ENCODE peak calls at places on chromosome 5, in nine cellular contexts. One of them, this sample, is unnamed.
A peak's percentile ranks its signal among the peaks of the same experiment; 100 is the strongest.

GRCh38 chr5:132475531-132475930 is 15.0 kb downstream of the IRF1 start:
- DNase-seq in fibroblast of the aortic adventitia: no peak
- DNase-seq in GM23248: no peak
- DNase-seq in dorsolateral prefrontal cortex: peak; percentile 44
- DNase-seq in left ventricle myocardium inferior: no peak
- DNase-seq in fibroblast of mammary gland: no peak
- DNase-seq in transverse colon: peak; percentile 14
- DNase-seq in adipocyte: no peak
- DNase-seq in neural progenitor cell: no peak
- DNase-seq in this sample: no peak

GRCh38 chr5:139379626-139380449 is 3.3 kb downstream of the SLC23A1 start:
- DNase-seq in fibroblast of the aortic adventitia: no peak
- DNase-seq in left ventricle myocardium inferior: no peak
- DNase-seq in fibroblast of mammary gland: no peak
- DNase-seq in neural progenitor cell: no peak
- DNase-seq in adipocyte: no peak
- DNase-seq in transverse colon: no peak
- DNase-seq in dorsolateral prefrontal cortex: no peak
- DNase-seq in GM23248: no peak
- DNase-seq in this sample: no peak

GRCh38 chr5:453725-454481 is 10.9 kb downstream of the EXOC3 start:
- DNase-seq in transverse colon: peak; percentile 6
- DNase-seq in fibroblast of the aortic adventitia: no peak
- DNase-seq in adipocyte: no peak
- DNase-seq in dorsolateral prefrontal cortex: no peak
- DNase-seq in neural progenitor cell: no peak
- DNase-seq in left ventricle myocardium inferior: peak; percentile 11
- DNase-seq in GM23248: no peak
- DNase-seq in fibroblast of mammary gland: no peak
- DNase-seq in this sample: no peak

GRCh38 chr5:176693477-176693851 is 46.2 kb downstream of the TSPAN17 start:
- DNase-seq in fibroblast of mammary gland: no peak
- DNase-seq in neural progenitor cell: no peak
- DNase-seq in adipocyte: no peak
- DNase-seq in transverse colon: peak; percentile 48
- DNase-seq in left ventricle myocardium inferior: no peak
- DNase-seq in dorsolateral prefrontal cortex: no peak
- DNase-seq in fibroblast of the aortic adventitia: no peak
- DNase-seq in GM23248: no peak
- DNase-seq in this sample: no peak

GRCh38 chr5:51651476-51651875 is 268.2 kb downstream of the ISL1 start:
- DNase-seq in neural progenitor cell: no peak
- DNase-seq in GM23248: no peak
- DNase-seq in left ventricle myocardium inferior: no peak
- DNase-seq in adipocyte: no peak
- DNase-seq in transverse colon: no peak
- DNase-seq in dorsolateral prefrontal cortex: no peak
- DNase-seq in fibroblast of the aortic adventitia: no peak
- DNase-seq in fibroblast of mammary gland: no peak
- DNase-seq in this sample: peak; percentile 2

GRCh38 chr5:8391916-8392315 is 523.0 kb downstream of the MTRR start:
- DNase-seq in fibroblast of mammary gland: no peak
- DNase-seq in left ventricle myocardium inferior: no peak
- DNase-seq in neural progenitor cell: no peak
- DNase-seq in dorsolateral prefrontal cortex: no peak
- DNase-seq in fibroblast of the aortic adventitia: no peak
- DNase-seq in GM23248: no peak
- DNase-seq in adipocyte: no peak
- DNase-seq in transverse colon: no peak
- DNase-seq in this sample: no peak

GRCh38 chr5:157387683-157388093 is 72.3 kb upstream of the NIPAL4 start:
- DNase-seq in dorsolateral prefrontal cortex: no peak
- DNase-seq in fibroblast of the aortic adventitia: peak; percentile 97
- DNase-seq in left ventricle myocardium inferior: no peak
- DNase-seq in fibroblast of mammary gland: peak; percentile 96
- DNase-seq in GM23248: peak; percentile 90
- DNase-seq in neural progenitor cell: no peak
- DNase-seq in transverse colon: no peak
- DNase-seq in adipocyte: peak; percentile 91
- DNase-seq in this sample: peak; percentile 87

GRCh38 chr5:141356133-141356532 is 1.3 kb downstream of the PCDHGA4 start:
- DNase-seq in fibroblast of mammary gland: no peak
- DNase-seq in neural progenitor cell: no peak
- DNase-seq in adipocyte: no peak
- DNase-seq in GM23248: no peak
- DNase-seq in left ventricle myocardium inferior: no peak
- DNase-seq in transverse colon: no peak
- DNase-seq in dorsolateral prefrontal cortex: no peak
- DNase-seq in fibroblast of the aortic adventitia: no peak
- DNase-seq in this sample: no peak

GRCh38 chr5:91373600-91373999 is 9.5 kb downstream of the ARRDC3 start:
- DNase-seq in dorsolateral prefrontal cortex: no peak
- DNase-seq in fibroblast of the aortic adventitia: peak; percentile 13
- DNase-seq in neural progenitor cell: no peak
- DNase-seq in fibroblast of mammary gland: no peak
- DNase-seq in transverse colon: no peak
- DNase-seq in adipocyte: no peak
- DNase-seq in left ventricle myocardium inferior: no peak
- DNase-seq in GM23248: no peak
- DNase-seq in this sample: no peak

GRCh38 chr5:138372225-138372624 is 19.7 kb downstream of the KDM3B start:
- DNase-seq in GM23248: no peak
- DNase-seq in adipocyte: no peak
- DNase-seq in left ventricle myocardium inferior: no peak
- DNase-seq in transverse colon: no peak
- DNase-seq in fibroblast of mammary gland: no peak
- DNase-seq in neural progenitor cell: no peak
- DNase-seq in dorsolateral prefrontal cortex: no peak
- DNase-seq in fibroblast of the aortic adventitia: no peak
- DNase-seq in this sample: no peak

GRCh38 chr5:130520211-130520610 is 615.9 kb downstream of the CHSY3 start:
- DNase-seq in dorsolateral prefrontal cortex: no peak
- DNase-seq in neural progenitor cell: peak; percentile 3
- DNase-seq in transverse colon: no peak
- DNase-seq in fibroblast of mammary gland: peak; percentile 22
- DNase-seq in adipocyte: peak; percentile 40
- DNase-seq in left ventricle myocardium inferior: no peak
- DNase-seq in GM23248: no peak
- DNase-seq in fibroblast of the aortic adventitia: no peak
- DNase-seq in this sample: no peak

DNA sequence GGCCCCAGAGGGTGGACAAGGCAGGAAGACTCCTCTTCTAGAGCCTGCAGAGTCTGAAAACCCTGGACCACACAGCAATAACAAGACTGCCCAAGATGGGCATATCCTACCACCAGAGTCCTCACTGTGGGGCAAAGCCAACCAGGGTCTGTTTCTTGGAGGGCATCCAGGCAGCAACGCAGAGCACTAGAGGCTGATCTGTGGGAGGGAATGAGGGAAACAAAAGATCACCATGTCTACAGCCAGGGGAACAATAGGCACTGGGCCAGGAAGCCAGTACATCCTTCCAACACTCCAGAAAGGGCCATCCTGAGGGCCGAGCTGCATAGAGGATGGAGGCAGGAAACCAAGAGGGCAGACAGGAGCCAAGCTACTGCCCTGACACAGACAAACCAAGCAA is 416.0 kb upstream of the IRX4 start:
- DNase-seq in neural progenitor cell: peak; percentile 20
- DNase-seq in left ventricle myocardium inferior: no peak
- DNase-seq in GM23248: no peak
- DNase-seq in dorsolateral prefrontal cortex: no peak
- DNase-seq in adipocyte: no peak
- DNase-seq in transverse colon: no peak
- DNase-seq in fibroblast of the aortic adventitia: no peak
- DNase-seq in fibroblast of mammary gland: no peak
- DNase-seq in this sample: no peak
- H3K4me3 ChIP-seq in neural progenitor cell: no peak overlapping the region
- H3K4me3 ChIP-seq in left ventricle myocardium inferior: no peak overlapping the region
- H3K4me3 ChIP-seq in GM23248: no peak overlapping the region
- H3K4me3 ChIP-seq in dorsolateral prefrontal cortex: no peak overlapping the region
- H3K4me3 ChIP-seq in adipocyte: no peak overlapping the region
- H3K4me3 ChIP-seq in transverse colon: no peak overlapping the region
- H3K4me3 ChIP-seq in fibroblast of the aortic adventitia: no peak overlapping the region
- H3K4me3 ChIP-seq in fibroblast of mammary gland: no peak overlapping the region
- H3K4me3 ChIP-seq in this sample: no peak overlapping the region

DNA sequence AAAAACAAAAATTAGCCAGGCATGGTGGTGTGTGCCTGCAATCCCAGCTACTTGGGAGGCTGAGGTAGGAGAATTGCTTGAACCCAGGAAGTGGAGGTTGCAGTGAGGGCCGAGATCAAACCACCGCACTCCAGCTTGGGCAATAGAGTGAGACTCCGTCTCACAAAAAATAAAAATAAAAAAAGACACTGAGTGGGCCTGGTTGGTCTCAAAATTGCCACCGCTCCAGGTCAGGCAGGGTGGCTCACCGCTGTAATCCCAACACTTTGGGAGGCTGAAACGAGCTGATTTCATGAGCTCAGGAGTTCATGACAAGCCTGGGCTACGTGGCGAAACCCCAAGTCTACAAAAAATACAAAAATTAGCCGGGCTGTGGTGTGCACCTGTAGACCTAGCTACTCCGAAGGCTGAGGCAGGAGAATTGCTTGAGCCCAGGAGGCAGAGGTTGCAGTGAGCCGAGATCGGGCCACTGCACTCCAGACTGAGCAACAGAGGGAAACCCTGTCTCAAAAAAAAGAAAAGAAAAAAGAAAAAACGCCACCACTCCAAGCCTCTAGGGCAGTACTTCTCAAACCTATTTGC is 1.8 kb downstream of the STK10 start:
- DNase-seq in left ventricle myocardium inferior: no peak
- DNase-seq in neural progenitor cell: no peak
- DNase-seq in fibroblast of mammary gland: no peak
- DNase-seq in transverse colon: no peak
- DNase-seq in adipocyte: no peak
- DNase-seq in fibroblast of the aortic adventitia: no peak
- DNase-seq in GM23248: no peak
- DNase-seq in dorsolateral prefrontal cortex: no peak
- DNase-seq in this sample: no peak
- H3K4me3 ChIP-seq in left ventricle myocardium inferior: peak overlapping the region; percentile 88
- H3K4me3 ChIP-seq in neural progenitor cell: no peak overlapping the region
- H3K4me3 ChIP-seq in fibroblast of mammary gland: peak overlapping the region; percentile 94
- H3K4me3 ChIP-seq in transverse colon: peak overlapping the region; percentile 86
- H3K4me3 ChIP-seq in adipocyte: peak overlapping the region; percentile 92
- H3K4me3 ChIP-seq in fibroblast of the aortic adventitia: peak overlapping the region; percentile 93
- H3K4me3 ChIP-seq in GM23248: peak overlapping the region; percentile 98
- H3K4me3 ChIP-seq in dorsolateral prefrontal cortex: no peak overlapping the region
- H3K4me3 ChIP-seq in this sample: no peak overlapping the region

GRCh38 chr5:179166171-179166885 is 106.2 kb downstream of the ZNF354C start:
- DNase-seq in transverse colon: no peak
- DNase-seq in fibroblast of the aortic adventitia: no peak
- DNase-seq in fibroblast of mammary gland: no peak
- DNase-seq in GM23248: no peak
- DNase-seq in adipocyte: no peak
- DNase-seq in neural progenitor cell: no peak
- DNase-seq in dorsolateral prefrontal cortex: no peak
- DNase-seq in left ventricle myocardium inferior: no peak
- DNase-seq in this sample: peak; percentile 2
- H3K4me3 ChIP-seq in transverse colon: no peak overlapping the region
- H3K4me3 ChIP-seq in fibroblast of the aortic adventitia: no peak overlapping the region
- H3K4me3 ChIP-seq in fibroblast of mammary gland: no peak overlapping the region
- H3K4me3 ChIP-seq in GM23248: no peak overlapping the region
- H3K4me3 ChIP-seq in adipocyte: no peak overlapping the region
- H3K4me3 ChIP-seq in neural progenitor cell: no peak overlapping the region
- H3K4me3 ChIP-seq in dorsolateral prefrontal cortex: no peak overlapping the region
- H3K4me3 ChIP-seq in left ventricle myocardium inferior: peak overlapping the region; percentile 54
- H3K4me3 ChIP-seq in this sample: no peak overlapping the region

GRCh38 chr5:79237735-79238560 is 2.0 kb downstream of the JMY start:
- DNase-seq in dorsolateral prefrontal cortex: no peak
- DNase-seq in transverse colon: no peak
- DNase-seq in adipocyte: peak; percentile 31
- DNase-seq in left ventricle myocardium inferior: no peak
- DNase-seq in neural progenitor cell: no peak
- DNase-seq in fibroblast of the aortic adventitia: peak; percentile 22
- DNase-seq in GM23248: peak; percentile 17
- DNase-seq in fibroblast of mammary gland: no peak
- DNase-seq in this sample: no peak

GRCh38 chr5:79241535-79241979 is 5.6 kb downstream of the JMY start:
- DNase-seq in transverse colon: no peak
- DNase-seq in GM23248: no peak
- DNase-seq in fibroblast of the aortic adventitia: no peak
- DNase-seq in dorsolateral prefrontal cortex: no peak
- DNase-seq in left ventricle myocardium inferior: no peak
- DNase-seq in fibroblast of mammary gland: no peak
- DNase-seq in neural progenitor cell: no peak
- DNase-seq in adipocyte: peak; percentile 15
- DNase-seq in this sample: no peak

GRCh38 chr5:79243224-79243623 is 7.3 kb downstream of the JMY start:
- DNase-seq in adipocyte: no peak
- DNase-seq in neural progenitor cell: no peak
- DNase-seq in transverse colon: no peak
- DNase-seq in GM23248: no peak
- DNase-seq in dorsolateral prefrontal cortex: no peak
- DNase-seq in fibroblast of the aortic adventitia: no peak
- DNase-seq in left ventricle myocardium inferior: no peak
- DNase-seq in fibroblast of mammary gland: no peak
- DNase-seq in this sample: no peak

GRCh38 chr5:79242242-79243039 is 6.5 kb downstream of the JMY start:
- DNase-seq in adipocyte: no peak
- DNase-seq in left ventricle myocardium inferior: no peak
- DNase-seq in neural progenitor cell: no peak
- DNase-seq in dorsolateral prefrontal cortex: no peak
- DNase-seq in fibroblast of mammary gland: no peak
- DNase-seq in transverse colon: no peak
- DNase-seq in GM23248: no peak
- DNase-seq in fibroblast of the aortic adventitia: no peak
- DNase-seq in this sample: no peak

GRCh38 chr5:79240561-79240960 is 4.6 kb downstream of the JMY start:
- DNase-seq in fibroblast of mammary gland: no peak
- DNase-seq in left ventricle myocardium inferior: no peak
- DNase-seq in neural progenitor cell: no peak
- DNase-seq in transverse colon: no peak
- DNase-seq in dorsolateral prefrontal cortex: no peak
- DNase-seq in fibroblast of the aortic adventitia: no peak
- DNase-seq in adipocyte: no peak
- DNase-seq in GM23248: no peak
- DNase-seq in this sample: no peak
- H3K4me3 ChIP-seq in fibroblast of mammary gland: no peak overlapping the region
- H3K4me3 ChIP-seq in left ventricle myocardium inferior: no peak overlapping the region
- H3K4me3 ChIP-seq in neural progenitor cell: no peak overlapping the region
- H3K4me3 ChIP-seq in transverse colon: no peak overlapping the region
- H3K4me3 ChIP-seq in dorsolateral prefrontal cortex: no peak overlapping the region
- H3K4me3 ChIP-seq in fibroblast of the aortic adventitia: no peak overlapping the region
- H3K4me3 ChIP-seq in adipocyte: no peak overlapping the region
- H3K4me3 ChIP-seq in GM23248: no peak overlapping the region
- H3K4me3 ChIP-seq in this sample: no peak overlapping the region

DNA sequence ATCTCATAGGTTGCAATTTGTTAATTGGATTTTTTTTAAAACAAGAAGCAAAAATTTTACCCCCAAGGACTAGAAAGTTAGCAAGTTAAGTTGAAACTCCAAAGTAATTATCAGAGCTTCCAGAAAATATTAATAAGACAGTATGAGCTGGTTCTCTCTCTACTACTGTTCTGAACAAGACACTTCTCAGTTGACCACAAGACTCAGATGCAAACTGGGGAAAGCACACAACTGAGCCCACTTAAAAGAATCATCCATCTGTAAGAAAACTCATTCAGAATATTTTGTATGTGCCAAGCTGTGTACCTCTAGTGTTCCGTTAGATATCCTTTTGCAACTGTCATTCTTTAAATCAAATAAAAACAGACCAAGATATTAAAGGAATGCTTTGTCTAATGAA is 60.0 kb downstream of the MAP1B start:
- DNase-seq in fibroblast of the aortic adventitia: no peak
- DNase-seq in adipocyte: no peak
- DNase-seq in left ventricle myocardium inferior: no peak
- DNase-seq in neural progenitor cell: no peak
- DNase-seq in dorsolateral prefrontal cortex: no peak
- DNase-seq in transverse colon: no peak
- DNase-seq in fibroblast of mammary gland: no peak
- DNase-seq in GM23248: no peak
- DNase-seq in this sample: no peak
- H3K4me3 ChIP-seq in fibroblast of the aortic adventitia: no peak overlapping the region
- H3K4me3 ChIP-seq in adipocyte: peak overlapping the region; percentile 45
- H3K4me3 ChIP-seq in left ventricle myocardium inferior: peak overlapping the region; percentile 46
- H3K4me3 ChIP-seq in neural progenitor cell: no peak overlapping the region
- H3K4me3 ChIP-seq in dorsolateral prefrontal cortex: no peak overlapping the region
- H3K4me3 ChIP-seq in transverse colon: no peak overlapping the region
- H3K4me3 ChIP-seq in fibroblast of mammary gland: no peak overlapping the region
- H3K4me3 ChIP-seq in GM23248: peak overlapping the region; percentile 34
- H3K4me3 ChIP-seq in this sample: no peak overlapping the region